ENCODE peak calls at places on chromosome 20, in six cellular contexts. A, R, F, I, V and J are unnamed samples. For H3K36me3 and H3K9me3, the result is how much of the 10 kb centered on the place peaks cover.

GRCh38 chr20:62791301-62792181 is 4.7 kb upstream of the MRGBP start:
- DNase-seq in A (peak), R (peak), F (peak), I (peak), V (peak), J (peak)

GRCh38 chr20:373171-373890 is 7.2 kb upstream of the TRIB3 start:
- DNase-seq in A (peak), R (peak), F (peak), I (peak), V (no peak), J (peak)

GRCh38 chr20:47527004-47527800 is 25.5 kb downstream of the NCOA3 start:
- DNase-seq in A (no peak), R (no peak), F (no peak), I (no peak), V (no peak), J (no peak)

GRCh38 chr20:4545526-4545925 is 176.2 kb upstream of the PRND start:
- DNase-seq in A (no peak), R (no peak), F (no peak), I (no peak), V (no peak), J (no peak)

GRCh38 chr20:38369387-38369786 is 23.1 kb downstream of the LBP start:
- DNase-seq in A (no peak), R (no peak), F (no peak), I (peak), V (no peak), J (no peak)

GRCh38 chr20:22577515-22578220 is 6.7 kb downstream of the FOXA2 start:
- DNase-seq in A (no peak), R (no peak), F (peak), I (no peak), V (no peak), J (no peak)

GRCh38 chr20:3812975-3813599 is 7.3 kb upstream of the AP5S1 start:
- DNase-seq in A (no peak), R (no peak), F (no peak), I (no peak), V (no peak), J (no peak)

GRCh38 chr20:59125909-59126308 is 37.7 kb upstream of the ZNF831 start:
- DNase-seq in A (no peak), R (no peak), F (no peak), I (peak), V (no peak), J (no peak)

GRCh38 chr20:25511183-25511582 is 74.1 kb downstream of the NINL start:
- DNase-seq in A (no peak), R (no peak), F (no peak), I (no peak), V (no peak), J (no peak)
- H3K36me3 ChIP-seq in A (under half), R (under half), F (under half), I (under half), V (under half), J (half or more)

DNA sequence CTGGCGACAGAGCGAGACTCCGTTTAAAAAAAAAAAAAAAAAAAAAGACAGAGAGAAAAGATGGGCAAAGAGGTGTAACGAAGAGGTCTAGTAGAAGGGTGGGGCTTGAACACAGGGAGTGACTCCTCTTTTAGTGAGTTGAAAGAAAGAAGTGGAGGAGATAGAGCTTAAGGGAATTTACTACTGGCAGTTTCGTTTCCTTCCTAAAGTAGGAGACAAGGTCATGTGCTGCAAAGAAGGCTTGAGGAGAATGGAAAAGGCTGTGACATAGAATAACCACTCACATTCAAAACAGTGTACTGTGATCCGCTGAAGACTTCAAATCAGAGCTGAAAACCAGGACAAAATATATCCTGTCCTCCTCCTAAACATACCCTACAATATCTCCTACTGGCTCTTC is 63.8 kb upstream of the EIF2S2 start:
- DNase-seq in A (no peak), R (no peak), F (no peak), I (no peak), V (no peak), J (no peak)
- TF ChIP-seq POLR2A in A (no peak), R (no peak), F (no peak), I (no peak), V (no peak), J (no peak)

DNA sequence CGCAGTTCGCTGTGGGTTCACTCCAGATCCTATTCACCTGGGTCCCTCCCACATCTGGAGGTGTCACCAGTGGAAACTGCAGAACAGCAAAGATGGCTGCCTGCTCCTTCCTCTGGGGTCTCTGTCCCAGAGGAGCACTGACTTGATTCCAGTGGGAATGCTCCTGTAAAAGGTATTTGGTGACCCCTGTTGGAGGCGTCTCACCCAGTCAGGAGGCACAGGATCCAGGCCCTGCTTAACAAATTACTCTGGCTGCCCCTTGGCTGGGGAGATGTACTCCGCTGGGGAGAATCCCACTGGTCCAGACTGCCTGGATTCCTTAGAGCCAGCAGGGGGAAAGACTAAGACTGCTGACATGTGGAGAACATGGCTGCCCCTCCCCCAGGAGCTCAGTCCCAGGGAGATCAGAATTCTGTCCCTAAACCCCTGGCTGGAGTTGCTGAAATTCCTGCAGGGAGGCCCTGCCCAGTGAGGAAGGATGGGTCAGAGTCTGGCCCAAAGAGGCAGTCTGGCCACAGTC is 483.0 kb downstream of the CBLN4 start:
- DNase-seq in A (no peak), R (no peak), F (no peak), I (no peak), V (no peak), J (no peak)
- H3K9me3 ChIP-seq in A (under half), R (under half), F (under half), I (under half), V (under half), J (under half)

GRCh38 chr20:31711416-31712111 is 11.1 kb downstream of the BCL2L1 start:
- DNase-seq in A (no peak), R (no peak), F (no peak), I (no peak), V (no peak), J (no peak)

GRCh38 chr20:31709939-31710338 is 12.7 kb downstream of the BCL2L1 start:
- DNase-seq in A (no peak), R (no peak), F (no peak), I (no peak), V (no peak), J (no peak)

GRCh38 chr20:31708839-31709534 is 13.7 kb downstream of the BCL2L1 start:
- DNase-seq in A (no peak), R (no peak), F (no peak), I (no peak), V (no peak), J (peak)

GRCh38 chr20:31712112-31712553 is 10.5 kb downstream of the BCL2L1 start:
- DNase-seq in A (peak), R (peak), F (no peak), I (peak), V (no peak), J (peak)

GRCh38 chr20:31710423-31711250 is 12.0 kb downstream of the BCL2L1 start:
- DNase-seq in A (peak), R (no peak), F (no peak), I (no peak), V (no peak), J (no peak)
- H3K36me3 ChIP-seq in A (half or more), R (under half), F (under half), I (under half), V (under half), J (under half)

DNA sequence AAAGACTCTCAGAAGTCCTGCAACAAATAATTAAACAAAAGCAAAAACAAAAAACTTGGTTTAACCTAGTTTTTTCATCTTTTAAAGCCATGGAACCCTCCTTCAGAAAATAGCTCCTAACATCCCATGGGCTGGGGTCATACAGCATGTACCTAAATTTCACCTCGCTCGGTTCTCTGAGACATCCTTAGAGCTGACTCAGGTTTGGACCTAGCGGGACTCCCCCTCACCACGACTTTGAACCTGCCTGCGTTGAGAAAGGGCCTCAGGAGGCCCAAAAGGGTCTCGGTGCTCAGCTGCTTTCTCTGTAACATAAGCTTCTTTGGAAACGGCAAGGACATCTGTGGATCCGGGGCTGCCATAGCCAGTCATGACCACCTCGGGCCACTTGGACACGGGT is 112.8 kb downstream of the NFATC2 start:
- DNase-seq in A (no peak), R (no peak), F (no peak), I (no peak), V (no peak), J (no peak)
- TF ChIP-seq POLR2A in A (no peak), R (no peak), F (no peak), I (no peak), V (no peak), J (no peak)

GRCh38 chr20:7333846-7334245 is 566.4 kb downstream of the BMP2 start:
- DNase-seq in A (no peak), R (no peak), F (no peak), I (no peak), V (no peak), J (no peak)
- H3K9me3 ChIP-seq in A (under half), R (under half), F (under half), I (under half), V (under half), J (under half)

GRCh38 chr20:31785089-31785488 is 34.1 kb upstream of the MYLK2 start:
- DNase-seq in A (no peak), R (no peak), F (no peak), I (no peak), V (no peak), J (no peak)
- H3K36me3 ChIP-seq in A (under half), R (under half), F (under half), I (under half), V (under half), J (under half)

GRCh38 chr20:50723672-50724071 is 7.7 kb upstream of the PARD6B start:
- DNase-seq in A (no peak), R (no peak), F (no peak), I (no peak), V (no peak), J (no peak)

GRCh38 chr20:50722466-50723155 is 8.8 kb upstream of the PARD6B start:
- DNase-seq in A (no peak), R (no peak), F (no peak), I (no peak), V (no peak), J (no peak)

GRCh38 chr20:50724112-50724724 is 7.2 kb upstream of the PARD6B start:
- DNase-seq in A (no peak), R (no peak), F (no peak), I (no peak), V (no peak), J (no peak)

GRCh38 chr20:50720582-50720981 is 10.8 kb upstream of the PARD6B start:
- DNase-seq in A (no peak), R (no peak), F (no peak), I (no peak), V (no peak), J (no peak)

DNA sequence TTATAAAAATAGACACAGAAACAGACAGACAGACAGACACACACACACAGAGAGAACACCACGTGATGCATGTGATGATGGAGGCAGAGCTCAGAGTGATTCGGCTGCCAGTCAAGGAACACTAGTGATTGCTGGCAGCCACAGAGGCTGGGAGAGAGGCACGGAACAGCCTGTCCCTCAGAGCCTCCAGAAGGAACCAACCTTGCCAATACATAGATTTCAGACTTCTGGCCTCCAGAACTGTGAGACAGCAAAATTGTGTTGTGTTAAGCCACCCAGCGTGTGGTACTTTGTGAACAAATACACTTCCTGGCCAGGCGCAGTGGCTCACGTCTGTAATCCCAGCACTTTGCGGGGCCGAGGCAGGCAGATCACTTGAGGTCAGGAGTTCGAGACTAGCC is 9.5 kb upstream of the PARD6B start:
- DNase-seq in A (peak), R (peak), F (no peak), I (peak), V (no peak), J (no peak)
- TF ChIP-seq POLR2A in A (no peak), R (no peak), F (no peak), I (no peak), V (no peak), J (no peak)

DNA sequence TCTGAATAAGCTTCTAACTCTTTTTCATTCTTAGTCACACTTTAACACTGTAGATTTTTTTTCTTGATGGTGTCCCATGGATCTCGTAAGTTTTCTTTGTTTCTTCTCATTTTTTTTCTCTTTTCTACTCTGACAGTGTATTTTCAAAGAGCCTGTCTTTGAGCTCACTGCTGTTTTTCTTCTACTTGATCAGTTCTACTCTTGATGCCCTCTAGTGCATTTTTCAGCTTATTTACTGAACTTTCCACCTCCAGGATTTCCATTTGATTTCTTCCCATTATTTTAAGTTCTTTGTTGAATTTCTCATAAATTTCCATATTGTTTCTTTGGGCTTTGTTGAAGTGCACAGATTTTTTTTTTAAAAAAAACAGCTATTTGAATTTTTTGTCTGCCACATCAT is 2641.1 kb upstream of the DEFB115 start:
- DNase-seq in A (no peak), R (no peak), F (no peak), I (no peak), V (no peak), J (no peak)
- H3K9me3 ChIP-seq in A (under half), R (under half), F (under half), I (under half), V (under half), J (half or more)